ENCODE peak calls at places on chromosomes 16 and 17, in seven cellular contexts. V, J, B, I, U, O and F are unnamed samples.

GRCh38 chr17:65170839-65171238 is 33.7 kb downstream of the RGS9 start:
- DNase-seq in O (no peak), U (peak; percentile 55), V (no peak), I (no peak), J (peak; percentile 86), B (no peak), F (no peak)

GRCh38 chr16:74557275-74557674 is 49.6 kb downstream of the GLG1 start:
- DNase-seq in V (no peak), O (no peak), J (no peak), B (no peak), U (no peak), I (no peak), F (no peak)

GRCh38 chr16:5024632-5025031 is 9.1 kb downstream of the NAGPA start:
- DNase-seq in U (peak; percentile 73), B (peak; percentile 37), I (no peak), O (no peak), V (no peak), J (no peak), F (no peak)

GRCh38 chr16:29862383-29862883 is 593 bp downstream of the CDIPT start:
- DNase-seq in I (no peak), V (no peak), B (peak; percentile 63), J (peak; percentile 64), O (no peak), U (peak; percentile 34), F (no peak)

GRCh38 chr16:84599528-84600202 is 18.2 kb downstream of the COTL1 start:
- DNase-seq in B (peak; percentile 92), O (no peak), I (peak; percentile 37), V (no peak), U (peak; percentile 51), J (peak; percentile 83), F (peak; percentile 70)

GRCh38 chr17:49252148-49252682 is 21.6 kb upstream of the PHOSPHO1 start:
- DNase-seq in I (no peak), U (no peak), B (no peak), J (no peak), V (no peak), O (no peak), F (no peak)

GRCh38 chr16:1089822-1090619 is 6.0 kb downstream of the C1QTNF8 start:
- DNase-seq in U (peak; percentile 78), O (no peak), B (no peak), V (no peak), J (peak; percentile 89), I (no peak), F (no peak)

GRCh38 chr16:29913514-29913913 is 12.5 kb downstream of the KCTD13 start:
- DNase-seq in J (no peak), O (no peak), V (no peak), U (no peak), B (no peak), I (no peak), F (no peak)

GRCh38 chr17:69480197-69480596 is 65.7 kb downstream of the MAP2K6 start:
- DNase-seq in B (no peak), U (no peak), I (no peak), J (no peak), O (no peak), V (no peak), F (no peak)

DNA sequence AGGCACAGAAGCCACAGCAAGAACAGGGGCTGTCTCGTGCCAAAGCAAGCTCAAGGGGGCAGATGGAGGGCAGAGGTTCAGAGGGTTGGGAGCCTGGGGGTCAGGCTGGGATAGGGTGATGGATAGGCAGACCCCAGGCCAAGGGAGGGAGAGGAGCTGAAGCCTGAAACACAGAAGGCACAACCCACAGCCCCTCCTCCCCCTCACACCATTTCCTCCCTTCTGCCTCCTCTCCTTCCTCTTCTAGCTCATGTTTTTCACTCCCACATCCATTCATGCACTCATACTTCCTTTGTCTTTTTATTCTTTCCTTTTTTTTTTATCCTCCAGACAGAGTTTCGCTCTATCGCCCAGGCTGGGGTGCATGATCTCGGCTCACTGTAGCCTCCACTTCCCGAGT is 61.1 kb downstream of the SOCS1 start:
- DNase-seq in O (no peak), U (no peak), V (no peak), I (no peak), B (no peak), J (no peak), F (no peak)
- H3K4me1 ChIP-seq in O (peaks cover 6% of the 10 kb centered on the region), U (no peaks in the 10 kb centered on the region), V (peaks cover 7% of the 10 kb centered on the region), I (peaks cover 9% of the 10 kb centered on the region), B (no peaks in the 10 kb centered on the region), J (no peaks in the 10 kb centered on the region), F (peaks cover 6% of the 10 kb centered on the region)

GRCh38 chr17:10842658-10843057 is 4.8 kb upstream of the PIRT start:
- DNase-seq in V (no peak), I (no peak), U (peak; percentile 84), O (no peak), J (no peak), B (no peak), F (no peak)

GRCh38 chr17:10843806-10844205 is 5.9 kb upstream of the PIRT start:
- DNase-seq in U (peak; percentile 86), J (no peak), V (no peak), B (no peak), O (no peak), I (no peak), F (no peak)

GRCh38 chr17:10844667-10845387 is 6.9 kb upstream of the PIRT start:
- DNase-seq in O (peak; percentile 45), V (peak; percentile 36), J (peak; percentile 86), B (peak; percentile 81), I (peak; percentile 66), U (peak; percentile 90), F (peak; percentile 66)

GRCh38 chr17:10845388-10845751 is 7.5 kb upstream of the PIRT start:
- DNase-seq in U (no peak), I (no peak), O (no peak), J (no peak), B (no peak), V (no peak), F (no peak)
- H3K4me3 ChIP-seq in U (peak overlapping the region; percentile 50), I (no peak overlapping the region), O (no peak overlapping the region), J (no peak overlapping the region), B (peak overlapping the region; percentile 46), V (peak overlapping the region; percentile 46), F (peak overlapping the region; percentile 44)

DNA sequence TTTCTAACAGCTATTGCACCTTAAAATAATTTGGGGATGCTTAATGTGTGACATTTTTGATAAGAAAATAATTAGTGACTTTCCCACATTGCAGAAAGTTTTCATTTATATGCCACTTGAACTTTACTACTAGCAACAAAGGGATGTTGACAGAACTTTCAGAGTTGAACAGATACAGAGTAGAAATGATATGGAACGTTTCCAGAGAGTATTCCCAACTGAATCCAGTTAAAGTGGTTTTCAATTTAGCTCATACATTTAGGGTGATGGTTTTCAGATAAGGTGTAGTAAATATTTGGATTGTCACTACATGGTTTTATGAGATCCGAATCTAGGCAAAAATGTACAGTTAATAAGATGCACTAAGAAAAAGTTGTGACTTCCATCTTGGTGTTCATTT is 17.3 kb downstream of the MAP2K4 start:
- DNase-seq in O (no peak), U (no peak), J (no peak), B (no peak), V (no peak), I (no peak), F (no peak)
- H3K27ac ChIP-seq in O (no peak overlapping the region), U (no peak overlapping the region), J (no peak overlapping the region), B (no peak overlapping the region), V (no peak overlapping the region), I (no peak overlapping the region), F (no peak overlapping the region)

DNA sequence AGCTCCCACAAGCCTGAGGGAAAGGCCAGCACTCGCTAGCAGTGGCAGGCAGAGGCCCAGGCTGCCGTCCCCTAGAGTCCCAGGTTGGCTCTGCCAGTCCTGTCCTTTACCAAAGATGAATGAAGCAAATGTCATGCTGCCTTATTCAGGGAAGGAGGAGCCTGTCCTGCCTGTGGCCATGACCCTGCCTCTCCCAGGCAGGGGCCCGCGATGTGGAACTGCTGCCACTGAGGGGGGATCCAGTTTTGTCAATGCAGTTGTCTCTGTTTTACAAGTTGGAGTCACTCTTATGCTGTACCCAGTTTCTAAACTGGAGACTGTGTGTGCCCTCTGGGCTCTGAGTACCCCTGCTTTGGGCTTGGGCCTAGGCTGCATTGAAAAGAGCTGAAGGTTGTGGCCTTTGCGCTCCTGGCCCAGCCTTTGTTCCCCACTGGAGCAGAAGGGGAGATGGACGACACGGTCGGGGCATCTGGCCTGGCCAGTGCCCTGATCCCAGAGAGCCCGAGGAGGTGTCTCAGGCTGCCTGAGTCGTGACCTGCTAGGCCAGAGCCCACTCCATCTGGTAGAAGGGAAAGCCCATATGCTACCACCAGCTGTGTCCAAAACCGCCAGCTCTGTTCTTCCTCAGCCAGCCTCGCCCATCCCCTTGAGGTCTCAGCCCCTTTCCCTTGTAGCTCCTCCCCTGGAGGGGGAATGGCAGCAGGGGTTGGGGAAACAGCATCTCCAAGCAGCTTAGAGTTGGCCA is 5.5 kb downstream of the LIMD2 start:
- DNase-seq in O (no peak), J (peak; percentile 55), V (peak; percentile 12), U (no peak), I (peak; percentile 26), B (peak; percentile 31), F (peak; percentile 32)
- H3K4me1 ChIP-seq in O (peaks cover 42% of the 10 kb centered on the region), J (no peaks in the 10 kb centered on the region), V (peaks cover 44% of the 10 kb centered on the region), U (peaks cover 17% of the 10 kb centered on the region), I (peaks cover 45% of the 10 kb centered on the region), B (peaks cover 16% of the 10 kb centered on the region), F (peaks cover 41% of the 10 kb centered on the region)

DNA sequence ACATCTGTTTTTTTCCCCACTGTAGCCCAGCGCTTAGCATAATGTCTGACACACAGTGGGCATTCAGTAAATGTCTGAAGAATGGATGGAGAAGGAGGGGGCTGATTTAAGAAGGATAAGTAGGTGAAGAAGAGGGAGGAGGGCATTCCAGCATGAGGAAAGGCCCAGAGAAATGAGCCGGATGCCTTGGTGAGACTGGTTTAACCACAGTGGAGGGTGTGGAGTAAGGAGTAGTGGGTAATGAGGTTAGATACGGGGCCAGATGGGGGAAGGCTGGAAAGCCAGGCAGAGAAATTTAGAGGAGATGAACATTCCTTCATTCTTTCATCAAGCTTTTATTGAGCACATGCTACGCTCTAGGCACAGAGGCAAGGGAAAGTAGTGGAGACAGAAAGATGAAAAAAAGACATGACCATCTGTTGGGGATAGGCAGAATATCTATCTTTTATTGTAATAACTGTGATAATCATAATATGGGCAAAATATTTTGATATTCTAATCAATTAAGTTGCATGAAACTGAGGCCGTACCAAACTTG is 43.7 kb upstream of the NFAT5 start:
- DNase-seq in V (no peak), B (no peak), I (no peak), O (no peak), U (no peak), J (no peak), F (no peak)
- H3K4me3 ChIP-seq in V (no peak overlapping the region), B (no peak overlapping the region), I (no peak overlapping the region), O (no peak overlapping the region), U (no peak overlapping the region), J (no peak overlapping the region), F (no peak overlapping the region)

GRCh38 chr16:51820176-51820575 is 669.1 kb upstream of the SALL1 start:
- DNase-seq in I (no peak), O (no peak), U (no peak), J (no peak), B (no peak), V (no peak), F (no peak)
- H3K27ac ChIP-seq in I (no peak overlapping the region), O (no peak overlapping the region), U (no peak overlapping the region), J (no peak overlapping the region), B (no peak overlapping the region), V (no peak overlapping the region), F (no peak overlapping the region)